ENCODE peak calls at places on chromosomes 6 and 20, in five cellular contexts. X is CD8-positive, alpha-beta T cell; B is heart left ventricle; E is psoas muscle; V is astrocyte. I is an unnamed sample.

GRCh38 chr20:49167811-49168507 is 20.2 kb downstream of the STAU1 start:
- DNase-seq in V (peak; percentile 36), E (no peak), X (no peak), B (no peak), I (no peak)

GRCh38 chr6:89440200-89440599 is 7.2 kb downstream of the ANKRD6 start:
- DNase-seq in X (no peak), B (no peak), V (no peak), E (no peak), I (no peak)

GRCh38 chr20:8853805-8854338 is 215.0 kb upstream of the PLCB4 start:
- DNase-seq in V (peak; percentile 57), X (no peak), B (peak; percentile 20), E (no peak), I (no peak)

GRCh38 chr6:143940011-143940597 is 68.0 kb downstream of the PLAGL1 start:
- DNase-seq in B (no peak), X (peak; percentile 50), V (peak; percentile 18), E (no peak), I (peak; percentile 46)

GRCh38 chr20:47360207-47360488 is 3.6 kb upstream of the ZMYND8 start:
- DNase-seq in B (no peak), E (no peak), V (no peak), X (no peak), I (peak; percentile 65)

GRCh38 chr6:154410215-154410614 is 53.6 kb upstream of the IPCEF1 start:
- DNase-seq in B (no peak), E (no peak), V (no peak), X (no peak), I (no peak)

GRCh38 chr20:53739799-53740785 is 146.5 kb upstream of the ZNF217 start:
- DNase-seq in E (no peak), B (no peak), X (no peak), V (peak; percentile 36), I (no peak)

GRCh38 chr6:37102299-37103168 is 67.4 kb upstream of the PIM1 start:
- DNase-seq in X (peak; percentile 74), E (peak; percentile 87), V (peak; percentile 78), B (peak; percentile 85), I (peak; percentile 84)

GRCh38 chr20:62792182-62792939 is 3.9 kb upstream of the MRGBP start:
- DNase-seq in V (peak; percentile 63), B (no peak), X (no peak), E (no peak), I (no peak)

GRCh38 chr20:25090492-25091429 is 8.8 kb upstream of the VSX1 start:
- DNase-seq in X (peak; percentile 77), V (no peak), E (no peak), B (no peak), I (peak; percentile 60)

GRCh38 chr6:20707870-20708269 is 173.6 kb downstream of the CDKAL1 start:
- DNase-seq in E (no peak), B (no peak), X (no peak), V (no peak), I (no peak)

GRCh38 chr6:52881996-52882841 is 27.3 kb downstream of the GSTA3 start:
- DNase-seq in B (peak; percentile 58), V (peak; percentile 42), X (peak; percentile 62), E (peak; percentile 28), I (peak; percentile 59)

GRCh38 chr6:11271228-11271627 is 38.8 kb upstream of the NEDD9 start:
- DNase-seq in V (no peak), B (no peak), X (no peak), E (peak; percentile 23), I (no peak)

GRCh38 chr6:39361657-39362486 is 39.4 kb upstream of the KCNK16 start:
- DNase-seq in E (peak; percentile 50), B (peak; percentile 61), X (peak; percentile 36), V (peak; percentile 37), I (peak; percentile 71)

GRCh38 chr6:33739611-33740010 is 7.1 kb downstream of the IP6K3 start:
- DNase-seq in B (no peak), X (no peak), V (no peak), E (no peak), I (no peak)

GRCh38 chr20:51641866-51642265 is 99.3 kb upstream of the NFATC2 start:
- DNase-seq in B (no peak), X (no peak), E (no peak), V (no peak), I (no peak)

GRCh38 chr6:43797919-43798318 is 27.9 kb downstream of the VEGFA start:
- DNase-seq in V (no peak), X (no peak), B (no peak), E (no peak), I (no peak)

GRCh38 chr6:43798688-43799444 is 28.9 kb downstream of the VEGFA start:
- DNase-seq in E (peak; percentile 85), B (peak; percentile 67), V (peak; percentile 63), X (no peak), I (no peak)

GRCh38 chr6:43801489-43802181 is 31.6 kb downstream of the VEGFA start:
- DNase-seq in X (no peak), E (no peak), V (no peak), B (no peak), I (no peak)

GRCh38 chr6:43800746-43801488 is 30.9 kb downstream of the VEGFA start:
- DNase-seq in V (no peak), X (no peak), E (no peak), B (no peak), I (no peak)

DNA sequence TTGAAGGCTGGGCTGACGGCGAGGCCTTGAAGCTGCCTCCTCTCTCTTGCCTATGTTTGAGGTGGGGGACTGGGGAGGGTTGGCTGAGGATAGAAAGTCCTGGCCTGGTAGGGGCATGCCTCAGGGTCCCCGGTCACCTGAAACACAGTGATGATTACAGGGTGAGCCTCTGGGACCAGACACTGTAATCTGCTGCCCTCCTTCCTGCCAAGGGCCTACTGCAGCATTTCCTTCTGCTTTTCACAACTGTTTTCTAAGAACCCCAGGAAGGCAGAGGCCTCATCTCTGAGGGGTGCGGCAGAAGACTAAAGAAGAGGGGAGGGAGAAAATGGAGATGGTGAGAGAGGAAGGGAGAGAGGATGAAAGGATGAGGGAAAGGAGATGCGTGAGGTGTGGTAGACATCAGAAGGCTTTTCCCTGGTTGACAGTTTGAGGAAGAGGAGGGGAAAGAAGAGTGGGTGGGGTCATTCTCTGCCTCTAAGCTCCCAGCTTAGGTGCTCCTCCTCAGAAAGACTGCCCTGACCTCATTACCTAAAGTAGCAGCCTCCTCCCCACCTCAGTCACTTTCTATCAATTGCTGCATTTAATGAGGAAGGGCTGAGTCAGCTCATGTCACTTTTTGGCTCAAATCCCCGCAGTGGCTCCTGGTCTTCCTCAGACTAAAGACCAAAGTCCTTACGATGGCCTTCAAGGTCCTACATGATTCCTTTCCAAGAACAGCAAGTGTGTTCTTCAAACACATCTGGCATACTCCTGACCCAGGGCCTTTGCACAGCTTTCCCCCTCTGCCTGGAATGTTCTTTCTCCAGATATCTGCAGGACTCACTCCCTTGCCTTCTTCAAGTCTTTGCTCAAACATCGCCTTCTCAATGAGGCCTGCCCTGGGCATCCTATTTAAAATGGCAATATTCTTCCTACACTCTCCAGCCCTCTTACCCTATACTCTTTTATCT is 29.9 kb downstream of the VEGFA start:
- DNase-seq in V (no peak), E (no peak), B (no peak), X (no peak), I (no peak)
- H3K27ac ChIP-seq in V (no peak overlapping the region), E (peak overlapping the region; percentile 89), B (peak overlapping the region; percentile 66), X (no peak overlapping the region), I (peak overlapping the region; percentile 88)

DNA sequence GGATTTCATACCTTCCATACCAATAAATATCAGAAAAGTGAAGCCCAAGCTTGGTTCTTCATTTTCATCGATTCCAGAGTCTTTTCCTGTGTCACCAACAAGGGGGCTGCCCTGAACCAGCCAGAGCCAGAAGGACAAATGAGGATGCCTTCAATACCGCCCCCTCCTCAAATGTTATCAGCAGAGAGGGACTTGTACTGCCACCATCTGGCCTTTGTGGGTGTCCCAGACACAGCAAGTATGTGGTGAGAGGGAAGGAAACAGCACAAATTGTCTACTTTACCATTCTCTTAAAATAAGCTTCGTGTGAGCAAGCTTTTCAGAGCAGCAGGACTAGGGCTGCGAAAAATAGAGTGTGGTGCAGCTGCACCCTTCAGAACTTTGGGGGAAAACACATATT is 165.3 kb downstream of the SOBP start:
- DNase-seq in B (no peak), V (no peak), X (no peak), E (no peak), I (no peak)
- TF ChIP-seq CTCF in B (peak; percentile 27), V (peak; percentile 24), X (no peak), E (peak; percentile 12), I (peak; percentile 25)

DNA sequence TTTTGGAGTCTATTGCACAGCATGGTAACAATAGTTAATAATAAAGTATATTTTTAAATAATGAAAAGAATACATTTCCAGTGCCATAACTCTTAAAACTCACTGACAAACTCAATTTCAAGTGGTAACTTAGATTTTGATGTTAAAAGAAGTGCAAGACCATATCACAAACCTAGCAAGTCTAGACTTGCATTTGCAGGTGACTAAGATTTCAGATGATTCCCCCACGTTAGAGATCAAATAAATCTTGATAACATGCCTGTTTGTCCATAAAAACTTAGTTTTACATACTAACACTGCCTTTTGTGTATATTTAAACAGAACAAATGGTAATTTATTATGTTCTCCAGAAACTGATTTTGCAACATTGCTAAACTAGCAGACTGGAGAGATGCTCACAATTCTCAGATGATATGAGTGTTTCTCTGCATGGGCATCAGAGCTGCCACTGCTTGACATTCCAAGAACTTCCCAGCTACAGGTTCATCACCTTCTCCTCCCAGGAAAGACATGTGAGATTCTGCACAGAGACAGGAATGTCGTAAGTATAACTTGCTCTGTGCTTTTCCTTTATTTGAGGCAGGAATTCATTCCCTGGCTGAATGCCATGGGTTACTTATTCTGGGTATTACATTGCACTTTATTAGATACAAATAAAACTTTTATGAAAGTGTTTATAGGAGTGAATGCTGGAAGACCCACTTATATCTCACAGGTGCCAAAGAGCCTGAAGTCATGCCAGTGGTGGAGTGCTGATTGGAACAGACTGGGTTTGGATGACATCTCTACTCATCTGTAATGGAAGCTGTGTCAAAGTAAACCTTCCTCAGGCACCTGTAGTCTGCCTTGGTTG is 160.2 kb upstream of the FOXA2 start:
- DNase-seq in X (no peak), V (no peak), E (no peak), B (no peak), I (no peak)
- H3K4me3 ChIP-seq in X (no peak overlapping the region), V (no peak overlapping the region), E (no peak overlapping the region), B (no peak overlapping the region), I (no peak overlapping the region)

GRCh38 chr6:13404115-13404891 is 76.0 kb upstream of the TBC1D7 start:
- DNase-seq in E (no peak), V (peak; percentile 76), X (no peak), B (no peak), I (no peak)
- H3K27ac ChIP-seq in E (peak overlapping the region; percentile 38), V (peak overlapping the region; percentile 45), X (no peak overlapping the region), B (peak overlapping the region; percentile 46), I (no peak overlapping the region)